ENCODE peak calls at places on chromosome 17, in seven cellular contexts. One of them, this sample, is unnamed. For H3K27me3 and H3K36me3, the result is how much of the 10 kb centered on the place peaks cover.

GRCh38 chr17:57699751-57700186 is 45.3 kb downstream of the CCDC182 start:
- DNase-seq in mesendoderm: no peak
- DNase-seq in PC-3: no peak
- DNase-seq in osteoblast: no peak
- DNase-seq in heart left ventricle: no peak
- DNase-seq in ovary: no peak
- DNase-seq in CD8-positive, alpha-beta memory T cell: no peak
- DNase-seq in this sample: no peak

GRCh38 chr17:66848496-66848895 is 13.6 kb downstream of the CACNG5 start:
- DNase-seq in osteoblast: no peak
- DNase-seq in ovary: no peak
- DNase-seq in mesendoderm: no peak
- DNase-seq in PC-3: no peak
- DNase-seq in CD8-positive, alpha-beta memory T cell: no peak
- DNase-seq in heart left ventricle: no peak
- DNase-seq in this sample: no peak

GRCh38 chr17:76072149-76072858 is at the start of gene SRP68:
- DNase-seq in osteoblast: peak
- DNase-seq in mesendoderm: peak
- DNase-seq in PC-3: peak
- DNase-seq in heart left ventricle: peak
- DNase-seq in ovary: peak
- DNase-seq in CD8-positive, alpha-beta memory T cell: peak
- DNase-seq in this sample: peak

GRCh38 chr17:61574542-61575351 is 16.3 kb downstream of the NACA2 start:
- DNase-seq in mesendoderm: peak
- DNase-seq in osteoblast: peak
- DNase-seq in CD8-positive, alpha-beta memory T cell: no peak
- DNase-seq in heart left ventricle: no peak
- DNase-seq in ovary: no peak
- DNase-seq in PC-3: peak
- DNase-seq in this sample: peak

GRCh38 chr17:979539-980405 is at the start of gene NXN:
- DNase-seq in ovary: peak
- DNase-seq in osteoblast: peak
- DNase-seq in CD8-positive, alpha-beta memory T cell: peak
- DNase-seq in PC-3: peak
- DNase-seq in heart left ventricle: peak
- DNase-seq in mesendoderm: peak
- DNase-seq in this sample: peak

GRCh38 chr17:73343168-73343634 is 31.4 kb upstream of the CDC42EP4 start:
- DNase-seq in heart left ventricle: peak
- DNase-seq in CD8-positive, alpha-beta memory T cell: no peak
- DNase-seq in osteoblast: peak
- DNase-seq in PC-3: no peak
- DNase-seq in mesendoderm: peak
- DNase-seq in ovary: peak
- DNase-seq in this sample: peak

GRCh38 chr17:13016881-13017622 is 775 bp downstream of the ELAC2 start:
- DNase-seq in mesendoderm: no peak
- DNase-seq in CD8-positive, alpha-beta memory T cell: no peak
- DNase-seq in heart left ventricle: no peak
- DNase-seq in PC-3: peak
- DNase-seq in ovary: peak
- DNase-seq in osteoblast: peak
- DNase-seq in this sample: no peak

GRCh38 chr17:59427425-59427921 is 96.0 kb downstream of the YPEL2 start:
- DNase-seq in heart left ventricle: peak
- DNase-seq in mesendoderm: peak
- DNase-seq in osteoblast: peak
- DNase-seq in ovary: no peak
- DNase-seq in PC-3: peak
- DNase-seq in CD8-positive, alpha-beta memory T cell: peak
- DNase-seq in this sample: no peak

GRCh38 chr17:18331879-18332278 is 16.8 kb downstream of the SMCR8 start:
- DNase-seq in PC-3: no peak
- DNase-seq in osteoblast: no peak
- DNase-seq in ovary: no peak
- DNase-seq in heart left ventricle: no peak
- DNase-seq in mesendoderm: no peak
- DNase-seq in CD8-positive, alpha-beta memory T cell: no peak
- DNase-seq in this sample: no peak

GRCh38 chr17:61005358-61005757 is 327.7 kb downstream of the BCAS3 start:
- DNase-seq in PC-3: no peak
- DNase-seq in CD8-positive, alpha-beta memory T cell: no peak
- DNase-seq in mesendoderm: no peak
- DNase-seq in osteoblast: no peak
- DNase-seq in heart left ventricle: peak
- DNase-seq in ovary: no peak
- DNase-seq in this sample: no peak

GRCh38 chr17:49459401-49459984 is 35.6 kb upstream of the NGFR start:
- DNase-seq in PC-3: no peak
- DNase-seq in heart left ventricle: no peak
- DNase-seq in CD8-positive, alpha-beta memory T cell: no peak
- DNase-seq in ovary: no peak
- DNase-seq in mesendoderm: peak
- DNase-seq in osteoblast: peak
- DNase-seq in this sample: peak

GRCh38 chr17:49108318-49108717 is 24.3 kb upstream of the B4GALNT2 start:
- DNase-seq in ovary: no peak
- DNase-seq in osteoblast: peak
- DNase-seq in PC-3: peak
- DNase-seq in heart left ventricle: no peak
- DNase-seq in CD8-positive, alpha-beta memory T cell: no peak
- DNase-seq in mesendoderm: peak
- DNase-seq in this sample: no peak

GRCh38 chr17:43907425-43907981 is at the start of gene MPP2:
- DNase-seq in ovary: peak
- DNase-seq in CD8-positive, alpha-beta memory T cell: peak
- DNase-seq in mesendoderm: peak
- DNase-seq in PC-3: peak
- DNase-seq in heart left ventricle: peak
- DNase-seq in osteoblast: peak
- DNase-seq in this sample: peak

GRCh38 chr17:67132366-67132765 is 88.0 kb downstream of the CACNG1 start:
- DNase-seq in osteoblast: no peak
- DNase-seq in heart left ventricle: no peak
- DNase-seq in PC-3: no peak
- DNase-seq in mesendoderm: no peak
- DNase-seq in ovary: no peak
- DNase-seq in CD8-positive, alpha-beta memory T cell: no peak
- DNase-seq in this sample: no peak

GRCh38 chr17:58249270-58250133 is 11.1 kb downstream of the LPO start:
- DNase-seq in CD8-positive, alpha-beta memory T cell: peak
- DNase-seq in osteoblast: peak
- DNase-seq in mesendoderm: peak
- DNase-seq in ovary: peak
- DNase-seq in PC-3: peak
- DNase-seq in heart left ventricle: peak
- DNase-seq in this sample: peak

GRCh38 chr17:53217311-53217710 is 605.4 kb upstream of the KIF2B start:
- DNase-seq in heart left ventricle: no peak
- DNase-seq in PC-3: peak
- DNase-seq in CD8-positive, alpha-beta memory T cell: no peak
- DNase-seq in osteoblast: peak
- DNase-seq in ovary: no peak
- DNase-seq in mesendoderm: no peak
- DNase-seq in this sample: no peak

GRCh38 chr17:69423450-69423849 is 9.0 kb downstream of the MAP2K6 start:
- DNase-seq in heart left ventricle: no peak
- DNase-seq in osteoblast: no peak
- DNase-seq in mesendoderm: no peak
- DNase-seq in ovary: no peak
- DNase-seq in CD8-positive, alpha-beta memory T cell: no peak
- DNase-seq in PC-3: no peak
- DNase-seq in this sample: no peak

GRCh38 chr17:42246515-42246914 is 29.7 kb downstream of the STAT5B start:
- DNase-seq in PC-3: no peak
- DNase-seq in heart left ventricle: no peak
- DNase-seq in mesendoderm: no peak
- DNase-seq in CD8-positive, alpha-beta memory T cell: peak
- DNase-seq in osteoblast: no peak
- DNase-seq in ovary: peak
- DNase-seq in this sample: no peak

GRCh38 chr17:2055494-2056220 is 754 bp downstream of the HIC1 start:
- DNase-seq in mesendoderm: no peak
- DNase-seq in CD8-positive, alpha-beta memory T cell: no peak
- DNase-seq in PC-3: no peak
- DNase-seq in heart left ventricle: peak
- DNase-seq in ovary: peak
- DNase-seq in osteoblast: peak
- DNase-seq in this sample: peak

GRCh38 chr17:27295945-27296344 is 2.0 kb downstream of the WSB1 start:
- DNase-seq in ovary: no peak
- DNase-seq in CD8-positive, alpha-beta memory T cell: no peak
- DNase-seq in PC-3: peak
- DNase-seq in osteoblast: no peak
- DNase-seq in mesendoderm: no peak
- DNase-seq in heart left ventricle: no peak
- DNase-seq in this sample: no peak

GRCh38 chr17:79537061-79537460 is 73.8 kb downstream of the RBFOX3 start:
- DNase-seq in PC-3: no peak
- DNase-seq in heart left ventricle: no peak
- DNase-seq in mesendoderm: no peak
- DNase-seq in osteoblast: no peak
- DNase-seq in CD8-positive, alpha-beta memory T cell: no peak
- DNase-seq in ovary: no peak
- DNase-seq in this sample: no peak

GRCh38 chr17:72719582-72720493 is 372.6 kb downstream of the SLC39A11 start:
- DNase-seq in CD8-positive, alpha-beta memory T cell: peak
- DNase-seq in ovary: no peak
- DNase-seq in osteoblast: peak
- DNase-seq in PC-3: no peak
- DNase-seq in mesendoderm: no peak
- DNase-seq in heart left ventricle: no peak
- DNase-seq in this sample: no peak

GRCh38 chr17:38509772-38510423 is 81.6 kb downstream of the ARHGAP23 start:
- DNase-seq in mesendoderm: peak
- DNase-seq in PC-3: no peak
- DNase-seq in osteoblast: peak
- DNase-seq in CD8-positive, alpha-beta memory T cell: no peak
- DNase-seq in ovary: no peak
- DNase-seq in heart left ventricle: no peak
- DNase-seq in this sample: peak
- H3K4me3 ChIP-seq in mesendoderm: no peak
- H3K4me3 ChIP-seq in PC-3: no peak
- H3K4me3 ChIP-seq in osteoblast: peak
- H3K4me3 ChIP-seq in CD8-positive, alpha-beta memory T cell: peak
- H3K4me3 ChIP-seq in ovary: no peak
- H3K4me3 ChIP-seq in heart left ventricle: peak
- H3K4me3 ChIP-seq in this sample: peak

DNA sequence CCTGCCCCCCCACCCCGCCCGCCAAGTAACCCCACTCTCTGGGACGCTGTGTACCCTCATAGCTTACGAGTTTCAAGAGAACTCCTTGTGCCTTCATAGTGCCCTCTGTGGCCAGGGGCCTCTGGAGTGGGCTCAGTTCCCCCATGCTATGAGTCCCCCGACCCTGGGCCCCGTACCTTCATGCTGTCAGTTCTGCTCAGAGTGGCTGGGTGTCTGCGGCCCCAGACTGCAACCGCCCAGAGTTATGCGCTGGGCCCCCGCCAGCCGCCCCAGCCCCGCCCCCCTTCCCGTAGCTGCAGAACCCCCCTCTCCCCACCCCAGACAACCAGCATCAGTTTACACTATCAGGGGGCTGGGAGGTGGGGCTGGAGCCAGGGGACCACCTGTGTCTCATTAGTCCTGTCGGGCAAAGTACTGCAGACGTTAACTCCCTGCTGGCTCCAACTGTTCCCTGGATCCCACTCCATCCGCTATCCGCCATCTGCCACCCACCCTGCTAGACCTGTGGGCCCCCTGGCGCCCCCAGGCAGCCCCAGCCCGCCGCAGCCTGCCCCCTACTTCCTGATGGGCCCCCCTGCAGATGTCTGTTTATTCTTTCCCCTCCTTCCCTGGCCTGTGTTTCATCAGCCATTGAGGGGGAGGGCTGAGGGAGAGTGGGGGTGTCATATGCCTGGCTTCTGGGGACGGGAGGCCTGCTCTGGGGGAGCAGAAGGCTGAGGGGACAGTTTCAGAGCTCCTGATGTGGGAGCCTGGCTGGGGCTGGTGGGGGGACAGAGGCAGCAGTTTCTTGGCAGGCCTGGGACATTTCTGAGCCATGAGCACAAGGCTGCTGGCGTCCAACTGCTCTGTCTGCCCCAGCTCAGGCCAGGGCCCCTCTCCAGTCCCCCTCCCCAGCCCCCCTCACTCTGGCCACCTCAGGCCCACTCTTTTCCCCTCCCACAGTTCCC is at the start of gene MFAP4:
- DNase-seq in CD8-positive, alpha-beta memory T cell: no peak
- DNase-seq in mesendoderm: peak
- DNase-seq in PC-3: no peak
- DNase-seq in heart left ventricle: peak
- DNase-seq in osteoblast: peak
- DNase-seq in ovary: peak
- DNase-seq in this sample: peak
- H3K27me3 ChIP-seq in CD8-positive, alpha-beta memory T cell: under half
- H3K27me3 ChIP-seq in mesendoderm: under half
- H3K27me3 ChIP-seq in PC-3: under half
- H3K27me3 ChIP-seq in heart left ventricle: under half
- H3K27me3 ChIP-seq in osteoblast: under half
- H3K27me3 ChIP-seq in ovary: under half
- H3K27me3 ChIP-seq in this sample: under half

GRCh38 chr17:64786337-64786736 is 124.2 kb upstream of the SMURF2 start:
- DNase-seq in PC-3: peak
- DNase-seq in mesendoderm: no peak
- DNase-seq in CD8-positive, alpha-beta memory T cell: no peak
- DNase-seq in osteoblast: peak
- DNase-seq in heart left ventricle: no peak
- DNase-seq in ovary: no peak
- DNase-seq in this sample: peak
- H3K36me3 ChIP-seq in PC-3: under half
- H3K36me3 ChIP-seq in mesendoderm: under half
- H3K36me3 ChIP-seq in CD8-positive, alpha-beta memory T cell: under half
- H3K36me3 ChIP-seq in osteoblast: under half
- H3K36me3 ChIP-seq in heart left ventricle: under half
- H3K36me3 ChIP-seq in ovary: under half
- H3K36me3 ChIP-seq in this sample: under half

GRCh38 chr17:77213778-77214132 is 73.0 kb downstream of the SEC14L1 start:
- DNase-seq in mesendoderm: no peak
- DNase-seq in PC-3: no peak
- DNase-seq in ovary: no peak
- DNase-seq in CD8-positive, alpha-beta memory T cell: no peak
- DNase-seq in osteoblast: peak
- DNase-seq in heart left ventricle: no peak
- DNase-seq in this sample: no peak
- H3K4me3 ChIP-seq in mesendoderm: no peak
- H3K4me3 ChIP-seq in PC-3: no peak
- H3K4me3 ChIP-seq in ovary: no peak
- H3K4me3 ChIP-seq in CD8-positive, alpha-beta memory T cell: no peak
- H3K4me3 ChIP-seq in osteoblast: no peak
- H3K4me3 ChIP-seq in heart left ventricle: no peak
- H3K4me3 ChIP-seq in this sample: no peak

GRCh38 chr17:62702746-62703268 is 75.3 kb downstream of the MRC2 start:
- DNase-seq in CD8-positive, alpha-beta memory T cell: no peak
- DNase-seq in osteoblast: no peak
- DNase-seq in mesendoderm: no peak
- DNase-seq in ovary: no peak
- DNase-seq in PC-3: no peak
- DNase-seq in heart left ventricle: no peak
- DNase-seq in this sample: no peak
- H3K27me3 ChIP-seq in CD8-positive, alpha-beta memory T cell: under half
- H3K27me3 ChIP-seq in osteoblast: under half
- H3K27me3 ChIP-seq in mesendoderm: under half
- H3K27me3 ChIP-seq in ovary: under half
- H3K27me3 ChIP-seq in PC-3: under half
- H3K27me3 ChIP-seq in heart left ventricle: under half
- H3K27me3 ChIP-seq in this sample: under half